ENCODE peak calls at places on chromosomes 1 and 21, in ten cellular contexts. Y, H, I, E, W, O, X, C, A and R are unnamed samples.

GRCh38 chr1:233180626-233181364 is 114.7 kb downstream of the PCNX2 start:
- DNase-seq in Y (no peak), H (no peak), A (no peak), C (no peak), E (no peak), I (no peak), O (no peak), W (no peak), X (peak; percentile 69), R (no peak)

GRCh38 chr1:226682841-226683800 is 56.0 kb downstream of the ITPKB start:
- DNase-seq in A (no peak), C (no peak), H (no peak), E (no peak), X (no peak), W (no peak), I (no peak), O (no peak), Y (no peak), R (no peak)

GRCh38 chr1:194873328-194873923 is 1687.0 kb upstream of the B3GALT2 start:
- DNase-seq in O (no peak), X (peak; percentile 8), E (no peak), H (no peak), C (no peak), Y (no peak), W (no peak), A (no peak), I (no peak), R (no peak)

GRCh38 chr21:45981154-45981606 is 390 bp upstream of the COL6A1 start:
- DNase-seq in I (no peak), C (peak; percentile 45), A (peak; percentile 87), E (peak; percentile 73), X (peak; percentile 88), H (peak; percentile 48), W (peak; percentile 9), O (peak; percentile 94), Y (peak; percentile 24), R (peak; percentile 68)

GRCh38 chr1:94929351-94929814 is 2.5 kb upstream of the CNN3 start:
- DNase-seq in I (no peak), W (no peak), O (peak; percentile 51), X (no peak), C (no peak), Y (no peak), E (peak; percentile 51), A (no peak), H (no peak), R (no peak)

GRCh38 chr1:25556791-25557476 is 13.5 kb downstream of the LDLRAP1 start:
- DNase-seq in E (peak; percentile 57), Y (no peak), A (no peak), W (no peak), I (no peak), X (peak; percentile 67), H (no peak), C (no peak), O (no peak), R (peak; percentile 63)

GRCh38 chr1:1083181-1084027 is 9.3 kb upstream of the RNF223 start:
- DNase-seq in A (no peak), E (peak; percentile 4), W (no peak), Y (no peak), O (peak; percentile 43), H (no peak), C (no peak), X (no peak), I (no peak), R (peak; percentile 10)

GRCh38 chr1:41023279-41023990 is 1.9 kb upstream of the SLFNL1 start:
- DNase-seq in H (no peak), O (no peak), Y (no peak), A (peak; percentile 56), W (no peak), E (no peak), X (no peak), C (no peak), I (no peak), R (no peak)

GRCh38 chr1:59696421-59697115 is 118.2 kb upstream of the HOOK1 start:
- DNase-seq in I (no peak), Y (no peak), E (no peak), A (no peak), X (no peak), W (no peak), O (no peak), H (no peak), C (no peak), R (no peak)

GRCh38 chr1:102776074-102776473 is 332.2 kb downstream of the COL11A1 start:
- DNase-seq in O (no peak), Y (no peak), C (no peak), I (no peak), X (no peak), W (no peak), E (no peak), A (no peak), H (no peak), R (no peak)

GRCh38 chr1:41485605-41486004 is 1.1 kb upstream of the EDN2 start:
- DNase-seq in C (no peak), H (no peak), Y (no peak), A (no peak), W (no peak), E (no peak), I (no peak), X (peak; percentile 69), O (no peak), R (no peak)

GRCh38 chr1:71269823-71270222 is 189.0 kb upstream of the ZRANB2 start:
- DNase-seq in C (no peak), H (no peak), A (no peak), Y (no peak), O (no peak), E (no peak), I (no peak), X (no peak), W (no peak), R (no peak)

GRCh38 chr1:161115132-161115711 is 2.6 kb downstream of the PFDN2 start:
- DNase-seq in W (no peak), I (no peak), X (peak; percentile 98), A (no peak), H (no peak), E (no peak), C (no peak), Y (no peak), O (no peak), R (no peak)

GRCh38 chr1:226100436-226101347 is 38.2 kb downstream of the H3-3A start:
- DNase-seq in H (peak; percentile 19), W (no peak), C (no peak), E (peak; percentile 55), X (peak; percentile 79), I (no peak), O (peak; percentile 75), A (no peak), Y (no peak), R (peak; percentile 80)

GRCh38 chr1:37846634-37847339 is 12.6 kb downstream of the MTF1 start:
- DNase-seq in H (no peak), A (no peak), Y (no peak), E (no peak), C (no peak), O (no peak), W (no peak), X (no peak), I (no peak), R (no peak)

GRCh38 chr1:11337536-11338350 is 64.7 kb downstream of the UBIAD1 start:
- DNase-seq in O (peak; percentile 82), I (peak; percentile 23), X (peak; percentile 34), A (peak; percentile 71), Y (peak; percentile 31), H (no peak), E (peak; percentile 40), C (peak; percentile 33), W (peak; percentile 15), R (peak; percentile 87)

GRCh38 chr1:6904476-6905170 is 119.4 kb downstream of the CAMTA1 start:
- DNase-seq in C (no peak), E (no peak), O (no peak), H (no peak), I (no peak), W (no peak), A (no peak), X (no peak), Y (no peak), R (no peak)

GRCh38 chr21:14911351-14911750 is 153.4 kb downstream of the NRIP1 start:
- DNase-seq in A (no peak), X (no peak), W (no peak), C (no peak), O (no peak), E (no peak), Y (no peak), H (no peak), I (no peak), R (no peak)

GRCh38 chr1:47415728-47416318 is at the start of gene FOXE3:
- DNase-seq in A (no peak), C (no peak), I (no peak), Y (no peak), H (no peak), X (no peak), E (no peak), O (no peak), W (no peak), R (no peak)

GRCh38 chr1:24619376-24619775 is 23.7 kb upstream of the SRRM1 start:
- DNase-seq in H (peak; percentile 76), C (no peak), W (no peak), X (no peak), A (no peak), O (no peak), Y (no peak), I (no peak), E (no peak), R (no peak)

GRCh38 chr1:53349968-53350852 is 22.3 kb upstream of the LRP8 start:
- DNase-seq in E (no peak), Y (no peak), H (no peak), O (no peak), W (no peak), X (no peak), C (no peak), A (peak; percentile 7), I (no peak), R (no peak)

GRCh38 chr1:25174730-25175612 is 57.3 kb downstream of the SYF2 start:
- DNase-seq in E (no peak), C (no peak), H (peak; percentile 68), A (no peak), X (no peak), W (no peak), Y (no peak), I (no peak), O (peak; percentile 3), R (no peak)

GRCh38 chr1:68745006-68745405 is 248.1 kb upstream of the DEPDC1 start:
- DNase-seq in A (no peak), O (no peak), C (peak; percentile 88), H (peak; percentile 13), X (no peak), E (no peak), Y (no peak), I (no peak), W (no peak), R (no peak)

GRCh38 chr1:178263341-178263740 is 169.4 kb downstream of the RASAL2 start:
- DNase-seq in H (no peak), C (no peak), I (no peak), X (peak; percentile 67), W (no peak), O (no peak), Y (no peak), A (no peak), E (no peak), R (no peak)

GRCh38 chr1:174209347-174210187 is 50.2 kb downstream of the RABGAP1L start:
- DNase-seq in A (no peak), E (no peak), O (no peak), C (no peak), I (no peak), W (no peak), Y (no peak), H (no peak), X (no peak), R (no peak)

GRCh38 chr1:198829948-198830347 is 191.1 kb downstream of the PTPRC start:
- DNase-seq in I (no peak), A (no peak), E (no peak), Y (no peak), X (peak; percentile 38), H (no peak), W (no peak), O (no peak), C (peak; percentile 99), R (no peak)

GRCh38 chr1:235199441-235199840 is 38.4 kb upstream of the RBM34 start:
- DNase-seq in H (peak; percentile 30), Y (no peak), X (peak; percentile 54), W (no peak), E (no peak), C (no peak), O (no peak), I (no peak), A (no peak), R (no peak)

GRCh38 chr1:84939151-84939550 is 46.1 kb upstream of the LPAR3 start:
- DNase-seq in X (peak; percentile 52), A (no peak), H (no peak), I (no peak), E (no peak), C (no peak), O (no peak), W (no peak), Y (no peak), R (no peak)